ENCODE peak calls at places on chromosomes 12 and 14, in ten cellular contexts. H, A, X, O, F, E, P, Y, S and T are unnamed samples.

GRCh38 chr12:107884769-107885694 is 110.5 kb downstream of the ASCL4 start:
- DNase-seq in A (peak), X (peak), H (peak), E (peak), Y (peak), S (peak), P (no peak), F (peak), O (peak), T (peak)

GRCh38 chr12:12757121-12757520 is 28.3 kb upstream of the APOLD1 start:
- DNase-seq in H (peak), X (no peak), Y (no peak), E (no peak), P (no peak), S (no peak), F (no peak), O (no peak), A (no peak), T (no peak)

GRCh38 chr12:88111074-88111652 is 30.7 kb downstream of the CEP290 start:
- DNase-seq in E (peak), F (peak), O (peak), X (peak), A (peak), Y (peak), S (no peak), H (no peak), P (no peak), T (peak)

GRCh38 chr12:95918194-95918993 is 24.0 kb downstream of the CCDC38 start:
- DNase-seq in H (peak), E (peak), O (peak), F (peak), A (peak), X (peak), P (no peak), S (peak), Y (peak), T (peak)

GRCh38 chr14:99065551-99065950 is 206.4 kb downstream of the BCL11B start:
- DNase-seq in H (no peak), E (no peak), X (no peak), P (no peak), Y (no peak), S (no peak), A (no peak), O (no peak), F (no peak), T (no peak)

GRCh38 chr12:1517007-1517406 is 77.4 kb downstream of the FBXL14 start:
- DNase-seq in O (peak), P (no peak), S (no peak), E (no peak), X (no peak), A (no peak), Y (peak), H (peak), F (peak), T (no peak)

GRCh38 chr12:19688489-19688888 is 249.2 kb downstream of the AEBP2 start:
- DNase-seq in Y (no peak), H (no peak), X (no peak), O (peak), E (no peak), F (no peak), A (no peak), P (no peak), S (no peak), T (no peak)

GRCh38 chr12:82411561-82412230 is 53.4 kb downstream of the METTL25 start:
- DNase-seq in S (no peak), Y (no peak), H (no peak), P (no peak), O (no peak), X (no peak), A (no peak), E (no peak), F (no peak), T (no peak)

GRCh38 chr12:108850854-108851573 is 6.4 kb downstream of the SSH1 start:
- DNase-seq in A (peak), X (no peak), Y (peak), O (peak), H (no peak), F (peak), E (no peak), P (no peak), S (no peak), T (no peak)

GRCh38 chr12:68240975-68241374 is 12.4 kb downstream of the IL22 start:
- DNase-seq in P (no peak), S (peak), A (peak), Y (peak), X (no peak), F (peak), E (peak), H (peak), O (peak), T (no peak)

GRCh38 chr12:52575948-52576347 is 2.3 kb upstream of the KRT74 start:
- DNase-seq in Y (no peak), P (no peak), E (no peak), H (no peak), S (no peak), X (no peak), A (no peak), O (no peak), F (no peak), T (no peak)

GRCh38 chr12:121573949-121574520 is 6.8 kb downstream of the KDM2B start:
- DNase-seq in X (no peak), H (no peak), P (no peak), F (no peak), A (no peak), S (no peak), Y (no peak), E (no peak), O (no peak), T (peak)

GRCh38 chr12:46266869-46267617 is 1.8 kb downstream of the SLC38A1 start:
- DNase-seq in O (peak), F (peak), X (peak), P (peak), A (no peak), Y (peak), S (peak), H (peak), E (peak), T (peak)

GRCh38 chr12:12663644-12664294 is 32.2 kb downstream of the GPR19 start:
- DNase-seq in H (no peak), F (no peak), Y (no peak), A (no peak), X (no peak), S (no peak), E (no peak), O (no peak), P (no peak), T (no peak)

GRCh38 chr12:32106153-32106516 is 512 bp upstream of the BICD1 start:
- DNase-seq in X (no peak), O (no peak), E (no peak), A (no peak), F (no peak), Y (no peak), P (no peak), H (no peak), S (no peak), T (peak)

GRCh38 chr12:108305520-108305919 is 33.6 kb downstream of the CMKLR1 start:
- DNase-seq in A (peak), E (no peak), O (peak), H (no peak), P (peak), Y (no peak), S (no peak), F (peak), X (no peak), T (no peak)

GRCh38 chr14:48704639-48705038 is 881.5 kb downstream of the RPS29 start:
- DNase-seq in E (no peak), P (no peak), S (no peak), H (no peak), F (no peak), A (no peak), X (no peak), O (no peak), Y (no peak), T (no peak)

GRCh38 chr12:114917307-114917706 is 233.3 kb upstream of the TBX3 start:
- DNase-seq in O (no peak), P (no peak), Y (no peak), X (no peak), H (no peak), S (no peak), F (no peak), E (no peak), A (no peak), T (no peak)

GRCh38 chr12:26633591-26634210 is 199.3 kb downstream of the ITPR2 start:
- DNase-seq in O (peak), F (peak), E (no peak), H (no peak), P (no peak), Y (no peak), A (no peak), S (no peak), X (no peak), T (no peak)

GRCh38 chr12:88578821-88579518 is 1.3 kb downstream of the KITLG start:
- DNase-seq in A (no peak), H (no peak), X (peak), S (no peak), Y (no peak), P (no peak), O (peak), E (no peak), F (peak), T (peak)

GRCh38 chr14:105070760-105071137 is 5.5 kb upstream of the GPR132 start:
- DNase-seq in H (no peak), X (no peak), P (no peak), A (no peak), Y (no peak), E (no peak), S (no peak), F (no peak), O (no peak), T (no peak)

GRCh38 chr12:58602179-58602578 is 318.1 kb downstream of the LRIG3 start:
- DNase-seq in E (no peak), Y (no peak), A (no peak), O (no peak), S (no peak), H (no peak), P (no peak), X (no peak), F (no peak), T (no peak)

GRCh38 chr12:115872212-115872611 is 405.3 kb downstream of the MED13L start:
- DNase-seq in A (no peak), F (no peak), E (no peak), H (no peak), Y (no peak), O (peak), S (no peak), X (peak), P (no peak), T (no peak)

GRCh38 chr12:30646821-30647220 is 48.8 kb downstream of the IPO8 start:
- DNase-seq in O (no peak), A (no peak), S (no peak), E (no peak), F (no peak), P (no peak), Y (no peak), H (no peak), X (no peak), T (no peak)

GRCh38 chr14:28151931-28152330 is 614.7 kb upstream of the FOXG1 start:
- DNase-seq in Y (no peak), F (no peak), A (no peak), H (no peak), O (no peak), E (no peak), P (no peak), X (no peak), S (no peak), T (no peak)

GRCh38 chr14:25003537-25003936 is 46.4 kb downstream of the STXBP6 start:
- DNase-seq in P (no peak), H (no peak), X (no peak), A (peak), S (no peak), E (no peak), F (peak), Y (no peak), O (peak), T (no peak)

GRCh38 chr14:69034612-69035262 is 55.6 kb upstream of the ACTN1 start:
- DNase-seq in P (no peak), O (peak), S (no peak), H (no peak), F (no peak), E (no peak), X (no peak), A (no peak), Y (no peak), T (no peak)

GRCh38 chr14:50631408-50631821 is 36.7 kb downstream of the SAV1 start:
- DNase-seq in A (no peak), P (no peak), F (peak), O (no peak), X (no peak), H (no peak), S (no peak), Y (no peak), E (no peak), T (no peak)

GRCh38 chr12:91980345-91980744 is 165.3 kb downstream of the BTG1 start:
- DNase-seq in E (no peak), O (no peak), Y (no peak), A (no peak), H (no peak), F (no peak), X (no peak), S (no peak), P (no peak), T (no peak)

GRCh38 chr12:56151672-56152131 is 685 bp upstream of the MYL6B start:
- DNase-seq in O (no peak), Y (peak), H (peak), A (no peak), S (peak), P (peak), F (no peak), E (peak), X (peak), T (peak)

GRCh38 chr14:96237641-96238040 is 18.4 kb upstream of the BDKRB1 start:
- DNase-seq in Y (no peak), S (no peak), O (no peak), A (no peak), P (no peak), E (no peak), H (no peak), F (no peak), X (no peak), T (no peak)

GRCh38 chr12:63915105-63915830 is 70.8 kb downstream of the SRGAP1 start:
- DNase-seq in P (no peak), F (peak), A (peak), Y (no peak), X (no peak), H (no peak), O (peak), S (no peak), E (no peak), T (no peak)

GRCh38 chr14:67814826-67815225 is 1.6 kb downstream of the ZFYVE26 start:
- DNase-seq in H (no peak), O (peak), F (no peak), E (no peak), Y (no peak), S (no peak), P (no peak), A (no peak), X (no peak), T (no peak)

GRCh38 chr14:23164250-23164649 is 19.2 kb downstream of the SLC7A8 start:
- DNase-seq in O (no peak), E (no peak), X (no peak), H (no peak), S (no peak), F (no peak), Y (no peak), P (no peak), A (no peak), T (no peak)

GRCh38 chr14:85317491-85318021 is 212.4 kb upstream of the FLRT2 start:
- DNase-seq in X (no peak), E (no peak), H (no peak), O (no peak), A (no peak), Y (no peak), P (no peak), S (no peak), F (peak), T (no peak)

GRCh38 chr14:23094666-23095195 is at the start of gene ACIN1:
- DNase-seq in F (peak), A (no peak), S (peak), P (no peak), Y (peak), H (peak), E (no peak), X (no peak), O (peak), T (no peak)

GRCh38 chr12:84508325-84508861 is 404.2 kb downstream of the SLC6A15 start:
- DNase-seq in P (no peak), S (no peak), E (no peak), Y (no peak), F (peak), X (peak), H (no peak), O (peak), A (peak), T (no peak)